ENCODE peak calls at places on chromosome 16, in nine cellular contexts. E is ELR; J is central memory CD4-positive, alpha-beta T cell; U is progenitor cell of endocrine pancreas; R is activated CD8-positive, alpha-beta memory T cell treated with anti-CD3 and anti-CD28 coated beads for 24 hours; D is Calu3; G is caudate nucleus; B is EL; X is stimulated activated CD8-positive, alpha-beta memory T cell treated with anti-CD3 and anti-CD28 coated beads, Interleukin-7, amount 100 ng/mL, for 24 hours. H is an unnamed sample.

GRCh38 chr16:24850289-24850931 is 4.6 kb downstream of the SLC5A11 start:
- DNase-seq in E (peak), J (no peak), U (no peak), R (peak), D (peak), G (no peak), B (peak), X (no peak), H (no peak)

GRCh38 chr16:83011939-83012338 is 385.2 kb downstream of the CDH13 start:
- DNase-seq in E (no peak), J (no peak), U (no peak), R (no peak), D (no peak), G (no peak), B (peak), X (no peak), H (no peak)

GRCh38 chr16:76943936-76944335 is 247.1 kb upstream of the MON1B start:
- DNase-seq in E (no peak), J (no peak), U (no peak), R (no peak), D (no peak), G (no peak), B (no peak), X (no peak), H (peak)

GRCh38 chr16:2499890-2500633 is 13.7 kb upstream of the ATP6V0C start:
- DNase-seq in E (no peak), J (no peak), U (no peak), R (no peak), D (no peak), G (no peak), B (no peak), X (no peak), H (no peak)

GRCh38 chr16:583815-584591 is 5.9 kb upstream of the RAB40C start:
- DNase-seq in E (no peak), J (no peak), U (no peak), R (no peak), D (no peak), G (no peak), B (no peak), X (no peak), H (no peak)

GRCh38 chr16:88639231-88640038 is 1.1 kb downstream of the IL17C start:
- DNase-seq in E (no peak), J (no peak), U (peak), R (no peak), D (peak), G (no peak), B (no peak), X (no peak), H (no peak)

GRCh38 chr16:85965125-85965524 is 66.2 kb downstream of the IRF8 start:
- DNase-seq in E (no peak), J (no peak), U (no peak), R (no peak), D (no peak), G (no peak), B (no peak), X (no peak), H (no peak)

GRCh38 chr16:57000271-57001025 is 11.1 kb downstream of the NLRC5 start:
- DNase-seq in E (peak), J (no peak), U (no peak), R (peak), D (peak), G (no peak), B (peak), X (no peak), H (no peak)

GRCh38 chr16:50671644-50672260 is 9.4 kb downstream of the SNX20 start:
- DNase-seq in E (peak), J (peak), U (no peak), R (peak), D (peak), G (no peak), B (peak), X (no peak), H (peak)

GRCh38 chr16:46629331-46629843 is 8.2 kb upstream of the SHCBP1 start:
- DNase-seq in E (peak), J (no peak), U (no peak), R (no peak), D (peak), G (no peak), B (peak), X (no peak), H (peak)

GRCh38 chr16:66026211-66026610 is 340.3 kb upstream of the CDH5 start:
- DNase-seq in E (no peak), J (no peak), U (no peak), R (no peak), D (peak), G (no peak), B (peak), X (no peak), H (no peak)

GRCh38 chr16:50103764-50104163 is 38.0 kb downstream of the HEATR3 start:
- DNase-seq in E (peak), J (no peak), U (no peak), R (no peak), D (no peak), G (no peak), B (peak), X (no peak), H (no peak)

GRCh38 chr16:55496509-55497145 is 12.2 kb upstream of the LPCAT2 start:
- DNase-seq in E (no peak), J (no peak), U (no peak), R (no peak), D (no peak), G (no peak), B (no peak), X (no peak), H (no peak)

GRCh38 chr16:58464047-58464915 is 35.7 kb upstream of the NDRG4 start:
- DNase-seq in E (no peak), J (no peak), U (peak), R (peak), D (peak), G (no peak), B (no peak), X (no peak), H (no peak)

H was measured in foreskin melanocyte.